ENCODE peak calls at places on chromosomes 3 and 15, in nine cellular contexts. J, L, U, A, W, Q, C, X and E are unnamed samples.

GRCh38 chr3:53145109-53146077 is 15.2 kb upstream of the RFT1 start:
- DNase-seq in X (peak), Q (peak), C (peak), A (peak), L (no peak), U (no peak), W (no peak), J (peak), E (no peak)

GRCh38 chr3:171001957-171002694 is 24.4 kb downstream of the SLC2A2 start:
- DNase-seq in L (no peak), X (no peak), C (peak), Q (peak), W (no peak), U (no peak), A (peak), J (no peak), E (no peak)

GRCh38 chr3:174438501-174439156 is 420.5 kb upstream of the NAALADL2 start:
- DNase-seq in U (no peak), Q (no peak), C (no peak), L (no peak), A (no peak), W (no peak), X (no peak), J (no peak), E (no peak)

GRCh38 chr15:89143503-89144162 is 55.4 kb downstream of the ABHD2 start:
- DNase-seq in J (no peak), L (peak), X (peak), Q (no peak), C (peak), W (no peak), A (no peak), U (no peak), E (peak)

GRCh38 chr15:80823995-80824394 is 44.8 kb downstream of the CEMIP start:
- DNase-seq in A (no peak), W (no peak), C (no peak), L (no peak), U (no peak), Q (no peak), J (no peak), X (no peak), E (no peak)

GRCh38 chr15:76752549-76752948 is 152.6 kb downstream of the SCAPER start:
- DNase-seq in J (no peak), X (no peak), Q (no peak), C (no peak), U (no peak), L (no peak), W (no peak), A (no peak), E (no peak)

GRCh38 chr3:65268411-65268810 is 580.6 kb upstream of the ADAMTS9 start:
- DNase-seq in Q (no peak), U (no peak), A (no peak), C (no peak), X (no peak), J (no peak), L (no peak), W (no peak), E (no peak)

GRCh38 chr15:96893159-96893906 is 562.8 kb downstream of the NR2F2 start:
- DNase-seq in J (no peak), L (no peak), W (no peak), A (peak), Q (peak), U (peak), X (no peak), C (no peak), E (no peak)

GRCh38 chr3:162777118-162777517 is 1280.5 kb downstream of the OTOL1 start:
- DNase-seq in A (peak), J (no peak), L (no peak), Q (peak), C (no peak), X (no peak), W (no peak), U (no peak), E (no peak)

GRCh38 chr3:46693897-46694235 is 387 bp upstream of the ALS2CL start:
- DNase-seq in J (no peak), A (no peak), X (peak), L (peak), Q (no peak), C (no peak), W (peak), U (no peak), E (no peak)

GRCh38 chr15:52113708-52114107 is 1.1 kb upstream of the BCL2L10 start:
- DNase-seq in L (no peak), X (no peak), Q (peak), W (no peak), J (no peak), C (no peak), A (no peak), U (no peak), E (no peak)

GRCh38 chr15:42723068-42723467 is 13.9 kb downstream of the CDAN1 start:
- DNase-seq in J (no peak), A (no peak), W (no peak), U (no peak), L (no peak), X (no peak), C (no peak), Q (peak), E (no peak)

GRCh38 chr3:189309400-189309975 is 137.7 kb downstream of the TPRG1 start:
- DNase-seq in W (no peak), U (peak), L (no peak), X (no peak), C (no peak), J (no peak), A (no peak), Q (no peak), E (no peak)

GRCh38 chr3:194069421-194070219 is 66.3 kb upstream of the HES1 start:
- DNase-seq in J (no peak), Q (no peak), C (peak), L (no peak), W (no peak), X (no peak), A (no peak), U (no peak), E (no peak)

GRCh38 chr3:9352917-9353823 is 9.7 kb upstream of the THUMPD3 start:
- DNase-seq in C (peak), X (no peak), U (peak), A (peak), L (peak), W (peak), J (peak), Q (peak), E (peak)

GRCh38 chr3:190444036-190444435 is 5.7 kb downstream of the TMEM207 start:
- DNase-seq in X (no peak), C (no peak), J (no peak), W (no peak), Q (no peak), A (no peak), L (no peak), U (no peak), E (no peak)

GRCh38 chr3:58355174-58355573 is 22.5 kb downstream of the PXK start:
- DNase-seq in W (no peak), C (no peak), Q (no peak), J (no peak), U (no peak), L (no peak), X (no peak), A (no peak), E (no peak)

GRCh38 chr3:130404401-130404800 is 58.9 kb downstream of the COL6A5 start:
- DNase-seq in L (no peak), A (no peak), U (no peak), J (no peak), X (no peak), Q (no peak), C (no peak), W (no peak), E (no peak)

GRCh38 chr15:59622289-59622688 is 10.7 kb downstream of the GCNT3 start:
- DNase-seq in X (no peak), J (no peak), Q (peak), A (peak), U (peak), C (peak), L (no peak), W (peak), E (no peak)

GRCh38 chr3:124439586-124439985 is 290.7 kb upstream of the UMPS start:
- DNase-seq in C (no peak), A (no peak), Q (no peak), U (no peak), X (no peak), J (no peak), W (no peak), L (no peak), E (no peak)

GRCh38 chr3:196636369-196637349 is 2.8 kb upstream of the NRROS start:
- DNase-seq in J (no peak), A (no peak), C (no peak), U (no peak), Q (no peak), L (no peak), W (no peak), X (peak), E (no peak)

GRCh38 chr15:34001536-34001935 is 33.2 kb downstream of the CHRM5 start:
- DNase-seq in Q (no peak), L (no peak), C (no peak), W (no peak), U (peak), X (no peak), J (no peak), A (no peak), E (no peak)

GRCh38 chr15:62953496-62953895 is 89.1 kb upstream of the TPM1 start:
- DNase-seq in L (no peak), C (no peak), W (no peak), Q (no peak), J (no peak), A (no peak), U (no peak), X (no peak), E (no peak)

GRCh38 chr15:60528530-60528929 is 49.6 kb upstream of the ICE2 start:
- DNase-seq in A (no peak), C (peak), W (no peak), Q (peak), X (no peak), L (no peak), J (no peak), U (no peak), E (no peak)

GRCh38 chr3:31247063-31247447 is 285.7 kb upstream of the STT3B start:
- DNase-seq in X (no peak), L (no peak), Q (no peak), W (no peak), A (no peak), U (no peak), C (no peak), J (no peak), E (no peak)

GRCh38 chr3:120450914-120451669 is at the start of gene FSTL1:
- DNase-seq in U (no peak), L (no peak), W (no peak), J (peak), C (peak), X (peak), A (no peak), Q (no peak), E (no peak)

GRCh38 chr3:170049146-170050000 is 11.6 kb downstream of the GPR160 start:
- DNase-seq in U (no peak), W (peak), L (no peak), A (peak), J (peak), X (peak), C (peak), Q (no peak), E (no peak)

GRCh38 chr15:71591057-71591456 is 219.3 kb upstream of the NR2E3 start:
- DNase-seq in L (no peak), Q (no peak), W (no peak), U (no peak), C (no peak), X (no peak), J (no peak), A (no peak), E (no peak)
- TF ChIP-seq CTCF in L (no peak), Q (no peak), W (no peak), U (no peak), C (no peak), X (no peak), J (no peak), A (no peak), E (no peak)

DNA sequence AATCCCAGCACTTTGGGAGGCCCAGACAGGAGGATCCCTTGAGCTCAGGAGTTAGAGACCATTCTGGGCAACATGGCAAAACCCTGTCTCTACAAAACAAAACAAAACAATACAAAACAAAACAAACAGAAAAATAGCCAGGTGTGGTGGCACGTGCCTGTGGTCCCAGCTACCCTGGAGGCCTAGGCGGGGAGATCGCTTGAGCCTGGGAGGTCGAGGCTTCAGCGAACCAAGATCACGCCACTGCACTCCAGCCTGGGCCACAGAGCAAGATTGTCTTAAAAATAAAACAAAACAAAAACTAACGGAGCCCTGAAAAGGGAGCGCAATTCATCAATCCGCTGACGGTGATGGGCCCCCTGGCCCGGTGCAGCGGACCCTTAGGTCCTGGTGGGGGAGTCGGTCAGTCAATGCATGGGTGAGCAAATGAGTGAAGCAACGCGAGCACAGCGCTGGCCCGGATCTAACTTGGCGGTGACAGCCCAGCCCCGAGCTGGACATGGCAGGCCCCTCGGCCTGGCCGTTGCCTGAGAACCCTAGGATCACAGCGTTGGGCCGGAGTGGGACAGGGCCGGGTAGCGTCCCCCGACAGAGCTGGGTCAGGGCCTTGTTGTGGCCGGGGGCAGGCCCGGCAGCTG is 52.4 kb upstream of the BLM start:
- DNase-seq in W (peak), U (peak), L (peak), X (peak), J (peak), Q (peak), C (peak), A (no peak), E (no peak)
- TF ChIP-seq CTCF in W (no peak), U (no peak), L (no peak), X (no peak), J (no peak), Q (no peak), C (no peak), A (no peak), E (no peak)

GRCh38 chr15:48250640-48251076 is 44.6 kb downstream of the SLC12A1 start:
- DNase-seq in W (no peak), U (peak), L (no peak), C (peak), Q (peak), X (no peak), J (no peak), A (peak), E (peak)
- TF ChIP-seq CTCF in W (peak), U (peak), L (peak), C (peak), Q (peak), X (peak), J (peak), A (no peak), E (peak)

GRCh38 chr15:69881310-69881660 is 216.4 kb downstream of the TLE3 start:
- DNase-seq in Q (no peak), L (no peak), W (no peak), X (no peak), A (no peak), J (no peak), U (peak), C (no peak), E (no peak)

GRCh38 chr15:69881760-69882159 is 216.0 kb downstream of the TLE3 start:
- DNase-seq in A (no peak), U (no peak), C (no peak), L (no peak), X (no peak), J (no peak), Q (no peak), W (no peak), E (no peak)

GRCh38 chr15:69885182-69886041 is 212.3 kb downstream of the TLE3 start:
- DNase-seq in A (no peak), L (no peak), U (no peak), W (no peak), X (no peak), Q (no peak), C (no peak), J (no peak), E (no peak)

GRCh38 chr15:69880616-69881309 is 217.0 kb downstream of the TLE3 start:
- DNase-seq in A (no peak), Q (no peak), W (no peak), U (no peak), X (no peak), L (no peak), J (no peak), C (no peak), E (no peak)

DNA sequence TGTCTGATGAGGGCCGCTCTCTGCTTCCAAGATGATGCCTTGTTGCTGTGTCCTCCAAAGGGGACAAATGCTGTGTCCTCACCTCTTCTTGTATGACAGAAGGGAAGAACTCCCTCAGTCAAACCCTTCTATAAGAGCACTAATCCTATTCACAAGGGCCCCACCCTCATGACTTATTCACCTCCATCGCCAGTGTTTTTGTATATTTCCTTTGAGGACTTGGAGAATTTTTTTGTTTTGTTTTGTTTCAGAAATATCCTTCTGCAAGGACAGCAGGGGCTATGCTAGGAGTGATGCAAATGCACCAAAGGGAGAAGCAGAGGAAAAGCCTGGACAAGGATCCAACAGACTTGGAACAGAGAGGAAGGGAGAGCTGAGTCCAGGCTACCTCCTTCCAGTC is 214.4 kb downstream of the TLE3 start:
- DNase-seq in W (no peak), L (no peak), J (no peak), A (no peak), U (no peak), Q (no peak), X (no peak), C (no peak), E (no peak)
- TF ChIP-seq CTCF in W (no peak), L (no peak), J (no peak), A (no peak), U (no peak), Q (no peak), X (no peak), C (no peak), E (no peak)

DNA sequence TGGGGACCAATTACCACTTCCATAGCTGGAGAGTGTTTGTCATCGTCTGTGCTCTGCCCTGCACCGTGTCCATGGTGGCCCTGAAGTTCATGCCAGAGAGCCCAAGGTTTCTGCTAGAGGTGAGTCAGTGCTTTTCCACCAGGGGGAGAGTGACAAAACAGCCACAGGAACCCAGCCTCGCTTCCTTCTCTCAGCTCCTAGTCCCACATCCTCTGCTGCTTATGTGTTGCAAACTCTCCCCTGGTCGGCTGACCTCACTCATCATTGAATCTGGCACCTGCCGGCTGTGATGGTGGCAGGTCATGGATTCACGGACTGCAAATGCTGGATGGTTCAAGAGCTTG is 158.4 kb downstream of the SV2B start:
- DNase-seq in U (no peak), Q (peak), J (no peak), L (peak), W (no peak), C (no peak), A (peak), X (no peak), E (no peak)
- TF ChIP-seq CTCF in U (no peak), Q (no peak), J (no peak), L (peak), W (no peak), C (no peak), A (peak), X (no peak), E (no peak)

GRCh38 chr3:15181964-15182363 is 24.1 kb upstream of the CAPN7 start:
- DNase-seq in A (no peak), Q (no peak), U (no peak), C (no peak), X (no peak), J (no peak), L (no peak), W (no peak), E (no peak)

GRCh38 chr3:15180042-15180611 is 25.9 kb upstream of the CAPN7 start:
- DNase-seq in L (no peak), A (no peak), Q (no peak), X (no peak), J (no peak), U (no peak), C (no peak), W (no peak), E (no peak)

GRCh38 chr3:15181511-15181910 is 24.5 kb upstream of the CAPN7 start:
- DNase-seq in C (no peak), W (no peak), Q (no peak), J (no peak), A (no peak), U (no peak), X (no peak), L (no peak), E (no peak)

DNA sequence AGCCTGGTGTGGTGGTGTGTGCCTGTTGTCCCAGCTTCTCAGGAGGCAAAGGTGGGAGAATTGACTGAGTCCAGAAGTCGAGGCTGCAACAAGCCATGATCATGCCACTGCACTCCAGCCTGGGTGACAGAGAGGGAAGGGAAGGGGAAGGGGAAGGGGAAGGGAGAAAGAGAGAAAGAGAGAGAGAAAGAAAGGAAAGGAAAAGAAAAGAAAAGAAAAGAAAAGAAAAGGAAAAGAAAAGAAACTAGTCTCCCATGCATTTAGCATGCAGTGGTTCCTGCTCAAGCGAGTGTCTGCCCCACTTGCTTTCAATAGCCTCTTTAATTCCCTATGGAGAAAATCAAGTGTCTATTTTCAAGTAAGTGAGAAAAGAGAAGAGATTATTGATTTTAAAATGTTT is 20.6 kb upstream of the CAPN7 start:
- DNase-seq in X (no peak), A (no peak), W (no peak), U (no peak), J (no peak), Q (no peak), C (no peak), L (no peak), E (no peak)
- TF ChIP-seq CTCF in X (no peak), A (no peak), W (no peak), U (no peak), J (no peak), Q (no peak), C (no peak), L (no peak), E (no peak)

DNA sequence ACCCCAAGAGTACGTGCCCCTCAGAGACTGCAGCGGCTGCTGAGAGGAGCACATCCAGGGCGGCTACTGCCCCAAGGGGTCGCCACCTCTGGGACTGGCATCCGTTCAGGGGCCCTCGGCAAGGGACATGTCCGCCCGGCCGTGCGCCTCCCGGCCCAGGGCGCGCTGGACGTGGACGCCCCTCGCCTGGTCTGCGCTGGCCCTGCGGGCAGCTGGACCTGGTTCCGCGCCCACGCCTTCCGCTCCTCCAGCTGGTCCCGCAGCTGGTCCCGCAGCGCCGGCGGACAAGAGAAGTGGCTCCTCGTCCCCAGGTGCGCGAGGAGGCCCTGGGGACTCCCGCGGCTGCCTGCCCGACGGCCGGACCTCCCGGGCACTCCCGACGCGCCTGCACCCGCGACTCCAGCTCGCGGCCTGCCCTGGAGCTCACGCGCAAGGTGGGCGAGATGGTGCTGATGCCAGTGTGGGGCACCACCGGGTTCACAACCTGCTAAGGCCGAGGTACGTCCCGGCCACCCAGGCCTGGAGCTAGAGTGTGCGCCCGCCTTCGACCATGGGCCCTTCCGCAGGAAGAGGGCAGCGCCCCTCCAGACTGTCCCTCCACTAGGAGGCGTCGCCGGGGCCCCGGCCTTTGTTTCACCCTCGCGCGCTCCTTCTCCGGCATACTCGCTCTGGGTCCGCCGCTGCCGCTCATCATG is 14.4 kb upstream of the GP9 start:
- DNase-seq in L (no peak), J (no peak), Q (no peak), X (no peak), W (no peak), A (no peak), C (no peak), U (no peak), E (no peak)
- TF ChIP-seq CTCF in L (peak), J (no peak), Q (no peak), X (no peak), W (no peak), A (no peak), C (no peak), U (no peak), E (no peak)

GRCh38 chr15:48433226-48433886 is 102.1 kb downstream of the DUT start:
- DNase-seq in U (no peak), L (no peak), C (peak), A (no peak), J (no peak), W (no peak), X (no peak), Q (no peak), E (no peak)
- TF ChIP-seq CTCF in U (no peak), L (no peak), C (no peak), A (no peak), J (no peak), W (no peak), X (no peak), Q (no peak), E (no peak)

GRCh38 chr15:101489236-101489632 is 273 bp downstream of the PCSK6 start:
- DNase-seq in A (peak), X (no peak), W (peak), Q (peak), U (peak), L (no peak), J (peak), C (no peak), E (no peak)
- TF ChIP-seq CTCF in A (no peak), X (no peak), W (no peak), Q (no peak), U (no peak), L (no peak), J (no peak), C (no peak), E (no peak)